ENCODE peak calls at places on chromosomes 3 and 15, in seven cellular contexts. One of them, this sample, is unnamed.

GRCh38 chr3:42229942-42230688 is 35.9 kb downstream of the CCK start:
- DNase-seq in AG09309: peak
- DNase-seq in immature natural killer cell: no peak
- DNase-seq in activated B cell treated with CpG ODN at 0.5 μM for 24 hours: no peak
- DNase-seq in breast epithelium: no peak
- DNase-seq in A549: peak
- DNase-seq in astrocyte of the spinal cord: peak
- DNase-seq in this sample: no peak

GRCh38 chr15:71780349-71780976 is 29.9 kb upstream of the NR2E3 start:
- DNase-seq in breast epithelium: no peak
- DNase-seq in astrocyte of the spinal cord: peak
- DNase-seq in AG09309: peak
- DNase-seq in A549: peak
- DNase-seq in immature natural killer cell: peak
- DNase-seq in activated B cell treated with CpG ODN at 0.5 μM for 24 hours: no peak
- DNase-seq in this sample: no peak

GRCh38 chr3:130850044-130850797 is 43.7 kb upstream of the ATP2C1 start:
- DNase-seq in A549: peak
- DNase-seq in activated B cell treated with CpG ODN at 0.5 μM for 24 hours: no peak
- DNase-seq in immature natural killer cell: peak
- DNase-seq in breast epithelium: no peak
- DNase-seq in AG09309: peak
- DNase-seq in astrocyte of the spinal cord: peak
- DNase-seq in this sample: no peak

GRCh38 chr15:32706704-32707103 is 11.1 kb upstream of the GREM1 start:
- DNase-seq in AG09309: peak
- DNase-seq in activated B cell treated with CpG ODN at 0.5 μM for 24 hours: no peak
- DNase-seq in astrocyte of the spinal cord: no peak
- DNase-seq in A549: no peak
- DNase-seq in immature natural killer cell: no peak
- DNase-seq in breast epithelium: no peak
- DNase-seq in this sample: no peak

GRCh38 chr3:63046152-63046551 is 170.9 kb upstream of the CADPS start:
- DNase-seq in astrocyte of the spinal cord: no peak
- DNase-seq in A549: no peak
- DNase-seq in AG09309: no peak
- DNase-seq in breast epithelium: no peak
- DNase-seq in immature natural killer cell: no peak
- DNase-seq in activated B cell treated with CpG ODN at 0.5 μM for 24 hours: no peak
- DNase-seq in this sample: no peak

GRCh38 chr3:76585794-76586392 is 454.0 kb upstream of the ROBO2 start:
- DNase-seq in astrocyte of the spinal cord: peak
- DNase-seq in A549: peak
- DNase-seq in immature natural killer cell: no peak
- DNase-seq in breast epithelium: no peak
- DNase-seq in AG09309: no peak
- DNase-seq in activated B cell treated with CpG ODN at 0.5 μM for 24 hours: no peak
- DNase-seq in this sample: no peak

GRCh38 chr15:65787260-65787659 is 4.8 kb downstream of the DENND4A start:
- DNase-seq in breast epithelium: no peak
- DNase-seq in immature natural killer cell: no peak
- DNase-seq in AG09309: no peak
- DNase-seq in activated B cell treated with CpG ODN at 0.5 μM for 24 hours: no peak
- DNase-seq in A549: no peak
- DNase-seq in astrocyte of the spinal cord: no peak
- DNase-seq in this sample: no peak

GRCh38 chr3:121736112-121736511 is 13.4 kb downstream of the GOLGB1 start:
- DNase-seq in astrocyte of the spinal cord: peak
- DNase-seq in breast epithelium: no peak
- DNase-seq in A549: no peak
- DNase-seq in activated B cell treated with CpG ODN at 0.5 μM for 24 hours: no peak
- DNase-seq in AG09309: no peak
- DNase-seq in immature natural killer cell: no peak
- DNase-seq in this sample: no peak

GRCh38 chr3:110808630-110809029 is 263.0 kb upstream of the NECTIN3 start:
- DNase-seq in activated B cell treated with CpG ODN at 0.5 μM for 24 hours: no peak
- DNase-seq in A549: no peak
- DNase-seq in breast epithelium: no peak
- DNase-seq in AG09309: no peak
- DNase-seq in astrocyte of the spinal cord: peak
- DNase-seq in immature natural killer cell: no peak
- DNase-seq in this sample: no peak